ENCODE peak calls at places on chromosomes 1 and 21, in five cellular contexts. One of them, this sample, is unnamed.

GRCh38 chr21:34603710-34604057 is 11.2 kb downstream of the RCAN1 start:
- DNase-seq in adrenal gland: no peak
- DNase-seq in lower lobe of right lung: no peak
- DNase-seq in CD8-positive, alpha-beta memory T cell: no peak
- DNase-seq in body of pancreas: no peak
- DNase-seq in this sample: no peak

GRCh38 chr1:92314024-92314423 is 15.2 kb downstream of the RPAP2 start:
- DNase-seq in adrenal gland: no peak
- DNase-seq in lower lobe of right lung: no peak
- DNase-seq in CD8-positive, alpha-beta memory T cell: no peak
- DNase-seq in body of pancreas: no peak
- DNase-seq in this sample: no peak

GRCh38 chr1:99146129-99146848 is 118.0 kb upstream of the PLPPR4 start:
- DNase-seq in adrenal gland: no peak
- DNase-seq in lower lobe of right lung: no peak
- DNase-seq in CD8-positive, alpha-beta memory T cell: no peak
- DNase-seq in body of pancreas: no peak
- DNase-seq in this sample: no peak

GRCh38 chr1:19858894-19859293 is 23.3 kb upstream of the OTUD3 start:
- DNase-seq in adrenal gland: no peak
- DNase-seq in lower lobe of right lung: no peak
- DNase-seq in CD8-positive, alpha-beta memory T cell: no peak
- DNase-seq in body of pancreas: no peak
- DNase-seq in this sample: no peak

GRCh38 chr1:210347112-210347511 is 18.4 kb downstream of the HHAT start:
- DNase-seq in adrenal gland: no peak
- DNase-seq in lower lobe of right lung: no peak
- DNase-seq in CD8-positive, alpha-beta memory T cell: no peak
- DNase-seq in body of pancreas: no peak
- DNase-seq in this sample: no peak

GRCh38 chr1:216587715-216588114 is 135.5 kb downstream of the ESRRG start:
- DNase-seq in adrenal gland: no peak
- DNase-seq in lower lobe of right lung: no peak
- DNase-seq in CD8-positive, alpha-beta memory T cell: no peak
- DNase-seq in body of pancreas: no peak
- DNase-seq in this sample: no peak

GRCh38 chr1:208217774-208218173 is 26.4 kb downstream of the PLXNA2 start:
- DNase-seq in adrenal gland: no peak
- DNase-seq in lower lobe of right lung: no peak
- DNase-seq in CD8-positive, alpha-beta memory T cell: no peak
- DNase-seq in body of pancreas: no peak
- DNase-seq in this sample: no peak

GRCh38 chr1:181390350-181391080 is 92.8 kb upstream of the CACNA1E start:
- DNase-seq in adrenal gland: no peak
- DNase-seq in lower lobe of right lung: no peak
- DNase-seq in CD8-positive, alpha-beta memory T cell: no peak
- DNase-seq in body of pancreas: peak; percentile 35
- DNase-seq in this sample: no peak

GRCh38 chr1:228862542-228863505 is 127.5 kb downstream of the RHOU start:
- DNase-seq in adrenal gland: no peak
- DNase-seq in lower lobe of right lung: no peak
- DNase-seq in CD8-positive, alpha-beta memory T cell: no peak
- DNase-seq in body of pancreas: no peak
- DNase-seq in this sample: no peak

GRCh38 chr1:158638905-158639304 is 33.8 kb downstream of the OR10Z1 start:
- DNase-seq in adrenal gland: no peak
- DNase-seq in lower lobe of right lung: no peak
- DNase-seq in CD8-positive, alpha-beta memory T cell: no peak
- DNase-seq in body of pancreas: no peak
- DNase-seq in this sample: no peak

GRCh38 chr1:223249854-223250631 is 107.0 kb upstream of the TLR5 start:
- DNase-seq in adrenal gland: peak; percentile 27
- DNase-seq in lower lobe of right lung: no peak
- DNase-seq in CD8-positive, alpha-beta memory T cell: no peak
- DNase-seq in body of pancreas: peak; percentile 72
- DNase-seq in this sample: no peak

GRCh38 chr1:92817986-92818764 is 13.7 kb upstream of the RPL5 start:
- DNase-seq in adrenal gland: no peak
- DNase-seq in lower lobe of right lung: no peak
- DNase-seq in CD8-positive, alpha-beta memory T cell: no peak
- DNase-seq in body of pancreas: peak; percentile 30
- DNase-seq in this sample: no peak

GRCh38 chr1:72282690-72283203 is 408 bp upstream of the NEGR1 start:
- DNase-seq in adrenal gland: peak; percentile 79
- DNase-seq in lower lobe of right lung: peak; percentile 89
- DNase-seq in CD8-positive, alpha-beta memory T cell: peak; percentile 55
- DNase-seq in body of pancreas: peak; percentile 81
- DNase-seq in this sample: peak; percentile 90

GRCh38 chr1:184183919-184184318 is 132.4 kb downstream of the TSEN15 start:
- DNase-seq in adrenal gland: no peak
- DNase-seq in lower lobe of right lung: no peak
- DNase-seq in CD8-positive, alpha-beta memory T cell: no peak
- DNase-seq in body of pancreas: no peak
- DNase-seq in this sample: no peak

GRCh38 chr21:33901421-33902288 is 13.9 kb downstream of the ATP5PO start:
- DNase-seq in adrenal gland: peak; percentile 38
- DNase-seq in lower lobe of right lung: no peak
- DNase-seq in CD8-positive, alpha-beta memory T cell: no peak
- DNase-seq in body of pancreas: peak; percentile 34
- DNase-seq in this sample: peak; percentile 36

GRCh38 chr1:24096737-24097103 is 15.2 kb downstream of the MYOM3 start:
- DNase-seq in adrenal gland: no peak
- DNase-seq in lower lobe of right lung: no peak
- DNase-seq in CD8-positive, alpha-beta memory T cell: no peak
- DNase-seq in body of pancreas: no peak
- DNase-seq in this sample: no peak

GRCh38 chr1:181676269-181676668 is 193.0 kb downstream of the CACNA1E start:
- DNase-seq in adrenal gland: no peak
- DNase-seq in lower lobe of right lung: no peak
- DNase-seq in CD8-positive, alpha-beta memory T cell: no peak
- DNase-seq in body of pancreas: peak; percentile 26
- DNase-seq in this sample: no peak

GRCh38 chr1:83769072-83769471 is 229.9 kb downstream of the TTLL7 start:
- DNase-seq in adrenal gland: no peak
- DNase-seq in lower lobe of right lung: no peak
- DNase-seq in CD8-positive, alpha-beta memory T cell: no peak
- DNase-seq in body of pancreas: no peak
- DNase-seq in this sample: no peak

GRCh38 chr1:173867141-173867752 is 542 bp downstream of the GAS5 start:
- DNase-seq in adrenal gland: no peak
- DNase-seq in lower lobe of right lung: no peak
- DNase-seq in CD8-positive, alpha-beta memory T cell: no peak
- DNase-seq in body of pancreas: no peak
- DNase-seq in this sample: peak; percentile 49
- H3K36me3 ChIP-seq in adrenal gland: peaks cover 43% of the 10 kb centered on the region
- H3K36me3 ChIP-seq in lower lobe of right lung: peaks cover 45% of the 10 kb centered on the region
- H3K36me3 ChIP-seq in CD8-positive, alpha-beta memory T cell: peaks cover 40% of the 10 kb centered on the region
- H3K36me3 ChIP-seq in body of pancreas: peaks cover 11% of the 10 kb centered on the region
- H3K36me3 ChIP-seq in this sample: peaks cover 54% of the 10 kb centered on the region

GRCh38 chr1:45589861-45590260 is 6.0 kb downstream of the NASP start:
- DNase-seq in adrenal gland: no peak
- DNase-seq in lower lobe of right lung: no peak
- DNase-seq in CD8-positive, alpha-beta memory T cell: no peak
- DNase-seq in body of pancreas: no peak
- DNase-seq in this sample: no peak
- H3K36me3 ChIP-seq in adrenal gland: peaks cover 24% of the 10 kb centered on the region
- H3K36me3 ChIP-seq in lower lobe of right lung: peaks cover 31% of the 10 kb centered on the region
- H3K36me3 ChIP-seq in CD8-positive, alpha-beta memory T cell: peaks cover 11% of the 10 kb centered on the region
- H3K36me3 ChIP-seq in body of pancreas: peaks cover 6% of the 10 kb centered on the region
- H3K36me3 ChIP-seq in this sample: peaks cover 56% of the 10 kb centered on the region

GRCh38 chr1:21610027-21610426 is 59.1 kb downstream of the RAP1GAP start:
- DNase-seq in adrenal gland: no peak
- DNase-seq in lower lobe of right lung: no peak
- DNase-seq in CD8-positive, alpha-beta memory T cell: no peak
- DNase-seq in body of pancreas: no peak
- DNase-seq in this sample: no peak

GRCh38 chr1:21607549-21608529 is 61.3 kb downstream of the RAP1GAP start:
- DNase-seq in adrenal gland: peak; percentile 96
- DNase-seq in lower lobe of right lung: peak; percentile 91
- DNase-seq in CD8-positive, alpha-beta memory T cell: no peak
- DNase-seq in body of pancreas: peak; percentile 90
- DNase-seq in this sample: peak; percentile 63

GRCh38 chr1:21605964-21606705 is 63.0 kb downstream of the RAP1GAP start:
- DNase-seq in adrenal gland: no peak
- DNase-seq in lower lobe of right lung: no peak
- DNase-seq in CD8-positive, alpha-beta memory T cell: no peak
- DNase-seq in body of pancreas: no peak
- DNase-seq in this sample: no peak

GRCh38 chr1:21610989-21611388 is 58.2 kb downstream of the RAP1GAP start:
- DNase-seq in adrenal gland: no peak
- DNase-seq in lower lobe of right lung: no peak
- DNase-seq in CD8-positive, alpha-beta memory T cell: no peak
- DNase-seq in body of pancreas: no peak
- DNase-seq in this sample: no peak

GRCh38 chr1:21608813-21609212 is 60.3 kb downstream of the RAP1GAP start:
- DNase-seq in adrenal gland: no peak
- DNase-seq in lower lobe of right lung: no peak
- DNase-seq in CD8-positive, alpha-beta memory T cell: no peak
- DNase-seq in body of pancreas: no peak
- DNase-seq in this sample: no peak
- H3K36me3 ChIP-seq in adrenal gland: peaks cover 15% of the 10 kb centered on the region
- H3K36me3 ChIP-seq in lower lobe of right lung: no peaks in the 10 kb centered on the region
- H3K36me3 ChIP-seq in CD8-positive, alpha-beta memory T cell: no peaks in the 10 kb centered on the region
- H3K36me3 ChIP-seq in body of pancreas: peaks cover 21% of the 10 kb centered on the region
- H3K36me3 ChIP-seq in this sample: no peaks in the 10 kb centered on the region

GRCh38 chr1:40075251-40075650 is 21.8 kb downstream of the PPT1 start:
- DNase-seq in adrenal gland: no peak
- DNase-seq in lower lobe of right lung: no peak
- DNase-seq in CD8-positive, alpha-beta memory T cell: no peak
- DNase-seq in body of pancreas: no peak
- DNase-seq in this sample: no peak

GRCh38 chr1:40073062-40073461 is 24.0 kb downstream of the PPT1 start:
- DNase-seq in adrenal gland: no peak
- DNase-seq in lower lobe of right lung: no peak
- DNase-seq in CD8-positive, alpha-beta memory T cell: no peak
- DNase-seq in body of pancreas: no peak
- DNase-seq in this sample: no peak

GRCh38 chr1:40076895-40077312 is 20.1 kb downstream of the PPT1 start:
- DNase-seq in adrenal gland: no peak
- DNase-seq in lower lobe of right lung: no peak
- DNase-seq in CD8-positive, alpha-beta memory T cell: no peak
- DNase-seq in body of pancreas: no peak
- DNase-seq in this sample: no peak

GRCh38 chr1:40067023-40067422 is 26.5 kb downstream of the CAP1 start:
- DNase-seq in adrenal gland: no peak
- DNase-seq in lower lobe of right lung: no peak
- DNase-seq in CD8-positive, alpha-beta memory T cell: no peak
- DNase-seq in body of pancreas: no peak
- DNase-seq in this sample: no peak

GRCh38 chr1:40072142-40072541 is 24.9 kb downstream of the PPT1 start:
- DNase-seq in adrenal gland: no peak
- DNase-seq in lower lobe of right lung: no peak
- DNase-seq in CD8-positive, alpha-beta memory T cell: no peak
- DNase-seq in body of pancreas: no peak
- DNase-seq in this sample: no peak
- H3K36me3 ChIP-seq in adrenal gland: peaks cover 72% of the 10 kb centered on the region
- H3K36me3 ChIP-seq in lower lobe of right lung: peaks cover 99% of the 10 kb centered on the region
- H3K36me3 ChIP-seq in CD8-positive, alpha-beta memory T cell: peaks cover 67% of the 10 kb centered on the region
- H3K36me3 ChIP-seq in body of pancreas: peaks cover 33% of the 10 kb centered on the region
- H3K36me3 ChIP-seq in this sample: peaks cover 91% of the 10 kb centered on the region

DNA sequence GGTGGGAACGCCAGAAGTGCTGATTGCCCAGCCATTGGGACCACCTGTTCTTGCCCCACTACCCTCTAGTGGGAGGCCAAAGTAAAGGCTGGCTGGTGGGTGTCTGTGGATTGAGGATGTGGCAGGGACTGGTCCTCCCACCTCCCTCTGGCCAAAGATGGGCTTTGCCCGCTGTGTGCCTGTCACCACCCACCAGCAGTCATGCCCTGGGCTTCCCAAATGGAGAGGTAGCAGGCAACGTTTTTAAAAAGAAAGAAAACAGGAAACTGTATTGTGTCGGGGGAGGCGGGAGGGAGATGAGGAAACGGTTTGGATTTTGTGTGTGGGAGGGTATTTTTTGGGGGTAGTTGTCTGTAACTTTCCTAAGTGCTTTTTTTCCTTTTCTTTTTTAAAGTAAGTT is 30.1 kb downstream of the SZRD1 start:
- DNase-seq in adrenal gland: no peak
- DNase-seq in lower lobe of right lung: no peak
- DNase-seq in CD8-positive, alpha-beta memory T cell: no peak
- DNase-seq in body of pancreas: no peak
- DNase-seq in this sample: no peak
- H3K36me3 ChIP-seq in adrenal gland: peaks cover 31% of the 10 kb centered on the region
- H3K36me3 ChIP-seq in lower lobe of right lung: peaks cover 69% of the 10 kb centered on the region
- H3K36me3 ChIP-seq in CD8-positive, alpha-beta memory T cell: peaks cover 39% of the 10 kb centered on the region
- H3K36me3 ChIP-seq in body of pancreas: peaks cover 5% of the 10 kb centered on the region
- H3K36me3 ChIP-seq in this sample: peaks cover 87% of the 10 kb centered on the region

DNA sequence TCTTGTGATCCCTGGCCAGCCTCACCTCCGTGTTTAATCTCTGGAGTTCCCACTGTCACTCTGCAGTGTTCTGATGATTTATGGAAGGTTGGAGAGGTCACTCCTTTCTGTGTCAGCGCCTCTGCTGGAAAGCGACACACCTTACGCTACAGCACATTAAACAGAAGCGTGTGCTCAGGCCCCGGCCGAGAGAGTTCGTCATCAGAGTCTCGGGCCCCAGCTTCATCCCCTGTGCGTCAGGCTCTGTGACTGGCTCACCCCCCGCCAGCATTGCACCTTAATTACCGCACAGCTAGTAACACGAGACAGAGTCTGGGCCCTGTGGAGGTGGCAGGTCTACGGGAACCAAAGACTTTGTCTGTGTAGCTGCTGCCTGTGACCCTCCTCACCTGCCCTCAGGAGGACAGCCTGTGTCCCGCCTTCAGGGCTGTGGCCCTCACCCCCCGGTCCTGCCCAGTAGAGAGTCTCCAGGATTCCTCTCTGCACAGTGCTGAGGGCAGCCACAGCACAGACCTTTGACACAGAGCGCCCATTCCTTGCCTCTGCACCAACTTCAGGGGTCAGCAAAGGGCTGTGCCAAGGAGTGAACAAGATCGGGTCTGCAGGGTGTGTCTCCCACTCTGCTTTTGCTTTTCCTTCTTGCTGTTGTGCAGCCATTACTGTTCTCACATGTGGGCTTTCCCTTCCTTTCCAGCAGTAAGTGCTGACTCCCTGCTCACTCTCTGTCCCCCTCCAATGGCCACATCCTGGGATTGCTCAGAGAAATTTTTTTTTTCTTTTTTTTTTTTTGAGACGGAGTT is 157.6 kb downstream of the PGBD5 start:
- DNase-seq in adrenal gland: peak; percentile 71
- DNase-seq in lower lobe of right lung: no peak
- DNase-seq in CD8-positive, alpha-beta memory T cell: no peak
- DNase-seq in body of pancreas: peak; percentile 67
- DNase-seq in this sample: peak; percentile 60
- H3K36me3 ChIP-seq in adrenal gland: peaks cover 33% of the 10 kb centered on the region
- H3K36me3 ChIP-seq in lower lobe of right lung: peaks cover 38% of the 10 kb centered on the region
- H3K36me3 ChIP-seq in CD8-positive, alpha-beta memory T cell: peaks cover 19% of the 10 kb centered on the region
- H3K36me3 ChIP-seq in body of pancreas: peaks cover 17% of the 10 kb centered on the region
- H3K36me3 ChIP-seq in this sample: peaks cover 29% of the 10 kb centered on the region

DNA sequence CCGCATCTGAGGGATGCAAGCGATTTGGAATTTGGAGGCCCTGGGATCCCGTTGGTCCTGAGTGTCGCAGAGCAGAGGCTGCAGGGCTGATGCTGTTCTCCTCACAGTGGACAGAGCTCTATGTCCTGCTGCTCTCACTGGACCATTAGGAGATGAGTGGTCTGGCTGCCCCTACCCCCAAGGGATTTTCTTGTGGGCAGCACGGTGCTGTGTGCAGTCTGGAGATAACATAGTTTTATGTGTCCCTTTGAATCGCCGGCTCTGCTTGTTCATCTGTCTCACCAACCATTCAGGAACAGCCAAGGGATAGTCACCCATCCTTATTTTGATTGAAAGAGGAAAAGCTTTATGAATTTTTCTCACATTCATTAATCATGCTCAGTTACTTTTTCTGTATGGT is 49.9 kb downstream of the CHRM3 start:
- DNase-seq in adrenal gland: no peak
- DNase-seq in lower lobe of right lung: no peak
- DNase-seq in CD8-positive, alpha-beta memory T cell: no peak
- DNase-seq in body of pancreas: no peak
- DNase-seq in this sample: no peak
- H3K36me3 ChIP-seq in adrenal gland: no peaks in the 10 kb centered on the region
- H3K36me3 ChIP-seq in lower lobe of right lung: no peaks in the 10 kb centered on the region
- H3K36me3 ChIP-seq in CD8-positive, alpha-beta memory T cell: no peaks in the 10 kb centered on the region
- H3K36me3 ChIP-seq in body of pancreas: no peaks in the 10 kb centered on the region
- H3K36me3 ChIP-seq in this sample: no peaks in the 10 kb centered on the region